ENCODE peak calls at places on chromosomes 1 and 21, in nine cellular contexts. V is heart left ventricle, C is HCT116, K is A549, I is IMR-90, Z is NB4, B is esophagus squamous epithelium, N is body of pancreas, O is ovary. A is an unnamed sample.

GRCh38 chr1:200887036-200887435 is 7.7 kb upstream of the INAVA start:
- DNase-seq in I (no peak), O (no peak), C (no peak), Z (no peak), K (no peak), B (no peak), V (no peak), N (no peak), A (no peak)

GRCh38 chr1:237154173-237154572 is 112.2 kb downstream of the RYR2 start:
- DNase-seq in V (no peak), B (no peak), C (no peak), O (peak), I (peak), K (no peak), N (no peak), Z (no peak), A (no peak)

GRCh38 chr21:25934771-25935224 is 200.0 kb downstream of the GABPA start:
- DNase-seq in N (peak), K (peak), Z (no peak), V (peak), C (no peak), B (no peak), O (peak), I (peak), A (peak)

GRCh38 chr1:64097859-64098258 is 105.6 kb upstream of the UBE2U start:
- DNase-seq in I (no peak), Z (no peak), B (no peak), K (no peak), C (no peak), O (no peak), V (no peak), N (no peak), A (no peak)

GRCh38 chr1:38527373-38527966 is 332.1 kb downstream of the RRAGC start:
- DNase-seq in B (no peak), I (no peak), K (no peak), C (peak), Z (no peak), O (no peak), N (no peak), V (no peak), A (peak)

GRCh38 chr21:39132248-39132647 is 51.0 kb downstream of the PSMG1 start:
- DNase-seq in O (no peak), B (no peak), C (no peak), V (no peak), K (no peak), N (no peak), Z (no peak), I (peak), A (no peak)

GRCh38 chr1:231337043-231337471 is 595 bp downstream of the EXOC8 start:
- DNase-seq in C (no peak), N (no peak), Z (no peak), K (no peak), I (no peak), V (no peak), O (no peak), B (no peak), A (no peak)

GRCh38 chr1:162973381-162973795 is 95.8 kb upstream of the RGS4 start:
- DNase-seq in V (no peak), O (no peak), K (no peak), C (no peak), B (no peak), I (peak), Z (no peak), N (no peak), A (no peak)

GRCh38 chr1:164772635-164773034 is 213.7 kb downstream of the PBX1 start:
- DNase-seq in B (no peak), N (peak), I (peak), O (peak), V (peak), Z (peak), K (peak), C (peak), A (peak)

GRCh38 chr1:52927219-52928082 is at the start of gene SCP2:
- DNase-seq in N (peak), I (peak), V (peak), K (peak), B (no peak), O (peak), C (peak), Z (peak), A (peak)

GRCh38 chr1:78501203-78501602 is 10.4 kb downstream of the PTGFR start:
- DNase-seq in O (no peak), N (no peak), B (no peak), V (no peak), I (no peak), K (no peak), C (no peak), Z (no peak), A (no peak)

GRCh38 chr1:112704511-112704907 is 2.4 kb downstream of the RHOC start:
- DNase-seq in K (no peak), I (no peak), N (no peak), O (no peak), C (no peak), B (no peak), V (no peak), Z (no peak), A (no peak)

GRCh38 chr1:1835546-1835945 is 55.3 kb downstream of the GNB1 start:
- DNase-seq in V (no peak), C (no peak), K (no peak), Z (no peak), I (no peak), B (no peak), N (no peak), O (no peak), A (no peak)

GRCh38 chr1:92577251-92577895 is 90.6 kb upstream of the GFI1 start:
- DNase-seq in B (no peak), K (no peak), O (no peak), I (peak), Z (no peak), V (peak), C (no peak), N (no peak), A (no peak)

GRCh38 chr1:86542626-86543025 is 4.3 kb upstream of the CLCA4 start:
- DNase-seq in I (no peak), K (no peak), V (no peak), Z (no peak), C (no peak), O (no peak), N (no peak), B (no peak), A (no peak)

GRCh38 chr1:185046639-185047038 is 1.3 kb downstream of the RNF2 start:
- DNase-seq in C (no peak), I (no peak), K (no peak), Z (no peak), N (no peak), V (no peak), B (no peak), O (no peak), A (no peak)

GRCh38 chr1:194045416-194045815 is 859.0 kb upstream of the B3GALT2 start:
- DNase-seq in I (peak), N (no peak), B (no peak), C (no peak), K (no peak), Z (no peak), O (no peak), V (no peak), A (no peak)

GRCh38 chr1:241336335-241336734 is 20.7 kb downstream of the RGS7 start:
- DNase-seq in I (peak), Z (peak), V (no peak), B (no peak), N (no peak), K (no peak), O (no peak), C (no peak), A (no peak)

GRCh38 chr1:243842978-243843490 is 7.0 kb downstream of the AKT3 start:
- DNase-seq in Z (peak), N (no peak), V (no peak), B (no peak), I (peak), O (no peak), K (peak), C (no peak), A (no peak)

GRCh38 chr1:10050611-10051010 is 17.9 kb downstream of the UBE4B start:
- DNase-seq in O (no peak), K (no peak), I (no peak), V (no peak), Z (no peak), C (no peak), B (no peak), N (no peak), A (no peak)

GRCh38 chr1:197519741-197520334 is 251.8 kb downstream of the CRB1 start:
- DNase-seq in K (peak), I (peak), O (no peak), Z (peak), N (no peak), C (peak), V (no peak), B (no peak), A (no peak)

GRCh38 chr1:231093158-231093922 is 53.3 kb upstream of the FAM89A start:
- DNase-seq in C (no peak), K (no peak), I (no peak), V (no peak), Z (no peak), N (no peak), B (no peak), O (no peak), A (no peak)

GRCh38 chr1:240092301-240093119 is 827 bp downstream of the FMN2 start:
- DNase-seq in B (no peak), O (no peak), I (peak), N (no peak), Z (no peak), K (peak), C (no peak), V (no peak), A (peak)

GRCh38 chr21:42214081-42214750 is 4.7 kb upstream of the ABCG1 start:
- DNase-seq in I (no peak), Z (no peak), O (no peak), B (no peak), N (no peak), C (no peak), V (no peak), K (no peak), A (no peak)

GRCh38 chr1:50423670-50424000 is 392 bp upstream of the DMRTA2 start:
- DNase-seq in B (no peak), Z (peak), K (peak), O (no peak), N (no peak), C (no peak), V (no peak), I (no peak), A (no peak)

GRCh38 chr1:155562581-155563376 is at the start of gene ASH1L:
- DNase-seq in V (peak), Z (peak), K (peak), B (peak), O (peak), I (peak), N (peak), C (peak), A (peak)

GRCh38 chr1:24849653-24850295 is 80.3 kb downstream of the RUNX3 start:
- DNase-seq in C (no peak), I (peak), Z (peak), O (no peak), B (no peak), V (no peak), N (no peak), K (no peak), A (peak)

GRCh38 chr1:154878371-154879355 is 8.6 kb upstream of the KCNN3 start:
- DNase-seq in V (peak), N (peak), B (no peak), Z (peak), I (peak), O (peak), K (peak), C (peak), A (peak)

GRCh38 chr1:228314315-228314657 is 92.3 kb downstream of the TRIM11 start:
- DNase-seq in N (no peak), O (peak), I (no peak), C (no peak), B (no peak), Z (no peak), K (no peak), V (no peak), A (no peak)

GRCh38 chr1:10534519-10534918 is 59.8 kb downstream of the PEX14 start:
- DNase-seq in Z (no peak), C (no peak), I (no peak), O (no peak), B (no peak), V (no peak), K (no peak), N (no peak), A (no peak)

GRCh38 chr1:197674286-197674685 is 101.0 kb downstream of the DENND1B start:
- DNase-seq in Z (peak), V (no peak), C (no peak), O (no peak), K (no peak), N (no peak), B (no peak), I (no peak), A (no peak)

GRCh38 chr1:58155418-58156123 is 391.0 kb downstream of the OMA1 start:
- DNase-seq in O (no peak), V (peak), B (no peak), I (no peak), Z (peak), K (no peak), C (peak), N (no peak), A (no peak)

GRCh38 chr1:5886541-5887435 is 105.4 kb downstream of the NPHP4 start:
- DNase-seq in N (no peak), C (no peak), Z (no peak), B (no peak), V (peak), O (no peak), K (no peak), I (no peak), A (no peak)

GRCh38 chr1:48673725-48674124 is 103.0 kb downstream of the BEND5 start:
- DNase-seq in N (no peak), B (no peak), C (peak), I (no peak), V (no peak), Z (peak), O (no peak), K (peak), A (no peak)

GRCh38 chr1:233613252-233614172 is at the start of gene KCNK1:
- DNase-seq in V (peak), Z (no peak), C (peak), K (peak), O (peak), N (peak), B (no peak), I (peak), A (peak)

GRCh38 chr1:8816306-8816705 is 1.1 kb downstream of the RERE start:
- DNase-seq in B (no peak), V (no peak), C (no peak), I (peak), K (no peak), O (no peak), Z (no peak), N (no peak), A (no peak)

GRCh38 chr1:53145942-53146708 is 3.7 kb upstream of the SLC1A7 start:
- DNase-seq in V (peak), Z (no peak), K (peak), C (peak), N (peak), I (peak), O (peak), B (no peak), A (peak)

GRCh38 chr21:35987475-35987874 is 72.9 kb downstream of the SETD4 start:
- DNase-seq in K (no peak), C (no peak), B (no peak), I (no peak), V (no peak), N (no peak), O (no peak), Z (no peak), A (no peak)

GRCh38 chr1:71667224-71667623 is 586.4 kb upstream of the ZRANB2 start:
- DNase-seq in Z (peak), I (peak), K (no peak), O (no peak), N (no peak), B (no peak), V (no peak), C (no peak), A (no peak)

DNA sequence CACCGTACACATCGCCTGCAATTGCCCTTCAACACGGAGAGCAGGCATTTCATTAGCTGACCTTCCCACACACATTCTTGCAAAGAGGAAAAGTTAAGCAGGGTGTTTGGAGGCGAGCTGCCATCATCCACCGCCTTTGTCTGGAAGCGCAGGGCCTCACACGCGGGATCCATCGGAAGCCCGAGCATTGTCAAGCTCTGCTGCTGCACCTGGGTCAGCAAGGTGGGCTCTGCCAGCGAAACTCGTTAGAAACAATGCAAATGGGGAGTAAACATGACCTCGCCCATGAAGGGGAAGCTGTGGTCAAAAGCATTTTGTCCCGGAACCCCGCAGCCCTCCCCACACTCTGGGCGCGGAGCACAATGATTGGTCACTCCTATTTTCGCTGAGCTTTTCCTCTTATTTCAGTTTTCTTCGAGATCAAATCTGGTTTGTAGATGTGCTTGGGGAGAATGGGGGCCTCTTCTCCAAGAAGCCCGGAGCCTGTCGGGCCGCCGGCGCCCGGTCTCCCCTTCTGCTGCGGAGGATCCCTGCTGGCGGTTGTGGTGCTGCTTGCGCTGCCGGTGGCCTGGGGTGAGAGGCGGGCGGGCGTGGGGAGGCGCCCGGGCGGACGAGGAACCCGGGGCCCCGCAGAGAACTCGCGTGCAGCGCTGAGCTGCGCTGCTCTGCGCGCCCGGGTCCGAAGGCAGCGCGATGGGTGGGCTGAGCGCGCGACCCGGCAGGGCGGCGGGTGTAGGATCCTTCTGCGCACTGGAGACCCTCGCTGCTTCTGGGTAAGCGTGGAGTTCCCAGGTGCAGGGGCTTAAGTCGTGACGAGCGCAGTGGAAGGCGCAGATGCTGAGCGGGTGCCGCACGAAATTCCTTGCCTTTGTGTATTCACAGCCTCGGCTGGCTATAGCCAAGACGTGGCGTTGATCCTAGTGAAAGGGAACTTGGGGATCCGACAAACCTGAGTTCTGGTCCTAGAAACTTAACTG is at the start of gene CR1:
- DNase-seq in K (no peak), O (no peak), C (no peak), I (no peak), Z (peak), N (no peak), V (peak), B (no peak), A (peak)
- TF ChIP-seq POLR2A in K (no peak), O (no peak), C (no peak), I (no peak), Z (no peak), N (no peak), V (no peak), B (no peak), A (no peak)

GRCh38 chr1:246893205-246893939 is 38.4 kb downstream of the AHCTF1 start:
- DNase-seq in N (no peak), K (no peak), B (no peak), I (no peak), C (no peak), Z (no peak), O (no peak), V (no peak), A (no peak)

GRCh38 chr1:246901874-246902273 is 29.9 kb downstream of the AHCTF1 start:
- DNase-seq in C (no peak), B (no peak), V (no peak), O (no peak), K (no peak), I (no peak), Z (no peak), N (no peak), A (no peak)

DNA sequence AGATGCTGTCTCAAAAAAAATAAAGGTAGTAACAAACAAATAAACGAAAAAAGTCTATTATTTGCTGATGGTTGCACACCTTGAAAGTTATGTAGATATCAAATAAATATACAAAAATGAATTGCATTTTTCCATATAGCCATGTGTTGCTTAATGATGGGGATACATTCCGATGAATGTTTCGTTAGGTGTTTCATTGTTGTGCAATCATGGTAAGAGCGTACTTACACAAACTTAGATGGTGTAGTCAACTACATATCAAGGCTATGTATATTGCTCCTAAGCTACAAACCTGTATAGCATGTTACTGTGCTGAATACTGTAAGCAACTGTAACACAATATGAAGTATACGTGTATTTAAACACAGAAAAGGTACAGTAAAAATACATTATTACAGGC is 34.4 kb downstream of the AHCTF1 start:
- DNase-seq in O (no peak), K (no peak), I (no peak), V (no peak), N (no peak), Z (no peak), B (no peak), C (no peak), A (no peak)
- H3K4me3 ChIP-seq in O (no peak), K (no peak), I (no peak), V (no peak), N (no peak), Z (no peak), B (no peak), C (no peak), A (no peak)

GRCh38 chr1:22830131-22830566 is 119.5 kb downstream of the EPHB2 start:
- DNase-seq in V (no peak), I (no peak), B (no peak), Z (no peak), O (no peak), N (no peak), K (no peak), C (no peak), A (no peak)

GRCh38 chr1:22828151-22828817 is 117.6 kb downstream of the EPHB2 start:
- DNase-seq in V (no peak), I (no peak), O (no peak), Z (no peak), N (no peak), B (no peak), K (no peak), C (no peak), A (no peak)

GRCh38 chr1:22827666-22828065 is 117.0 kb downstream of the EPHB2 start:
- DNase-seq in Z (no peak), B (no peak), V (peak), I (no peak), K (no peak), N (no peak), C (no peak), O (no peak), A (no peak)

GRCh38 chr1:22830747-22831340 is 120.2 kb downstream of the EPHB2 start:
- DNase-seq in B (no peak), K (no peak), O (no peak), N (no peak), I (no peak), Z (no peak), V (no peak), C (no peak), A (no peak)

GRCh38 chr1:22829001-22829989 is 118.7 kb downstream of the EPHB2 start:
- DNase-seq in Z (no peak), O (peak), B (no peak), V (peak), K (no peak), C (no peak), N (no peak), I (peak), A (no peak)
- TF ChIP-seq POLR2A in Z (no peak), O (no peak), B (no peak), V (no peak), K (no peak), C (no peak), N (no peak), I (no peak), A (no peak)

GRCh38 chr1:46132529-46133180 is at the start of gene PIK3R3:
- DNase-seq in K (peak), Z (peak), O (peak), N (peak), V (peak), C (peak), B (peak), I (peak), A (peak)

GRCh38 chr1:46133181-46133658 is 791 bp upstream of the PIK3R3 start:
- DNase-seq in Z (no peak), O (no peak), I (no peak), C (no peak), B (no peak), K (peak), N (no peak), V (peak), A (no peak)

GRCh38 chr1:46130144-46130543 is 2.3 kb downstream of the PIK3R3 start:
- DNase-seq in C (no peak), I (no peak), Z (no peak), B (no peak), N (no peak), O (no peak), V (no peak), K (no peak), A (no peak)

GRCh38 chr1:46131727-46132528 is 501 bp downstream of the PIK3R3 start:
- DNase-seq in N (peak), I (peak), Z (peak), V (no peak), B (no peak), K (no peak), C (no peak), O (peak), A (peak)

GRCh38 chr1:46131093-46131492 is 1.3 kb downstream of the PIK3R3 start:
- DNase-seq in I (peak), V (no peak), O (no peak), C (no peak), Z (no peak), N (no peak), B (no peak), K (no peak), A (no peak)
- H3K4me3 ChIP-seq in I (peak), V (peak), O (peak), C (no peak), Z (peak), N (no peak), B (peak), K (peak), A (peak)